ENCODE peak calls at places on chromosome 12, in seven cellular contexts. P is ELR, X is type B pancreatic cell, G is RCC 7860, E is AG08396, Q is osteocyte, M is islet precursor cell. N is an unnamed sample.

GRCh38 chr12:84661732-84662326 is 250.8 kb downstream of the SLC6A15 start:
- DNase-seq in Q (no peak), P (no peak), G (no peak), M (no peak), E (no peak), X (no peak), N (no peak)

GRCh38 chr12:17134315-17134714 is 528.4 kb upstream of the LMO3 start:
- DNase-seq in X (no peak), P (no peak), G (no peak), E (no peak), Q (no peak), M (no peak), N (peak; percentile 89)

GRCh38 chr12:30440826-30441602 is 254.7 kb downstream of the IPO8 start:
- DNase-seq in M (peak; percentile 75), Q (no peak), P (peak; percentile 40), X (no peak), G (no peak), E (peak; percentile 29), N (peak; percentile 80)

GRCh38 chr12:74663958-74664357 is 126.3 kb downstream of the ATXN7L3B start:
- DNase-seq in E (no peak), X (no peak), P (no peak), G (no peak), Q (no peak), M (no peak), N (no peak)

GRCh38 chr12:27277846-27278260 is 33.8 kb downstream of the STK38L start:
- DNase-seq in X (no peak), P (peak; percentile 48), E (peak; percentile 44), Q (no peak), G (no peak), M (no peak), N (peak; percentile 48)

GRCh38 chr12:4115570-4115969 is 158.0 kb upstream of the CCND2 start:
- DNase-seq in M (peak; percentile 79), P (no peak), X (peak; percentile 40), E (no peak), Q (peak; percentile 62), G (no peak), N (no peak)

GRCh38 chr12:107818984-107819383 is 44.5 kb downstream of the ASCL4 start:
- DNase-seq in X (no peak), M (peak; percentile 83), P (peak; percentile 75), Q (peak; percentile 56), G (no peak), E (peak; percentile 70), N (no peak)

GRCh38 chr12:63276537-63277365 is 125.8 kb upstream of the AVPR1A start:
- DNase-seq in G (no peak), M (peak; percentile 79), P (peak; percentile 57), Q (no peak), X (no peak), E (peak; percentile 12), N (peak; percentile 92)

GRCh38 chr12:73731658-73732057 is 806.0 kb upstream of the ATXN7L3B start:
- DNase-seq in M (no peak), Q (no peak), E (no peak), X (no peak), G (no peak), P (peak; percentile 18), N (peak; percentile 50)

GRCh38 chr12:113413488-113413939 is 8.7 kb upstream of the SDSL start:
- DNase-seq in X (no peak), E (no peak), M (no peak), Q (no peak), G (peak; percentile 32), P (peak; percentile 40), N (peak; percentile 92)

GRCh38 chr12:109065853-109066193 is 13.4 kb downstream of the USP30 start:
- DNase-seq in E (no peak), X (peak; percentile 29), P (no peak), M (no peak), G (no peak), Q (peak; percentile 27), N (no peak)

GRCh38 chr12:60421741-60422140 is 825.9 kb downstream of the SLC16A7 start:
- DNase-seq in M (no peak), Q (no peak), G (no peak), E (no peak), P (peak; percentile 29), X (no peak), N (no peak)

GRCh38 chr12:51036165-51036765 is 10.1 kb upstream of the SLC11A2 start:
- DNase-seq in Q (no peak), P (no peak), E (no peak), M (no peak), X (no peak), G (no peak), N (no peak)

GRCh38 chr12:51320695-51321320 is 3.2 kb downstream of the BIN2 start:
- DNase-seq in M (peak; percentile 85), Q (no peak), P (no peak), G (no peak), X (no peak), E (no peak), N (peak; percentile 24)

GRCh38 chr12:48882325-48882687 is 16.6 kb upstream of the RND1 start:
- DNase-seq in M (peak; percentile 95), E (peak; percentile 37), P (peak; percentile 12), G (no peak), X (no peak), Q (no peak), N (peak; percentile 57)

GRCh38 chr12:27123642-27124041 is 41.3 kb upstream of the C12orf71 start:
- DNase-seq in E (no peak), G (no peak), P (peak; percentile 43), X (no peak), Q (no peak), M (no peak), N (peak; percentile 71)

GRCh38 chr12:87413784-87414183 is 615.4 kb downstream of the C12orf50 start:
- DNase-seq in E (no peak), Q (no peak), X (no peak), P (no peak), M (no peak), G (no peak), N (no peak)

GRCh38 chr12:96170328-96170727 is 23.8 kb upstream of the ELK3 start:
- DNase-seq in E (no peak), P (no peak), G (no peak), Q (no peak), X (no peak), M (no peak), N (no peak)